ENCODE peak calls at places on chromosomes 11 and 22, in nine cellular contexts. One of them, this sample, is unnamed.

GRCh38 chr11:35173011-35173511 is 34.1 kb downstream of the CD44 start:
- DNase-seq in MM.1S: peak; percentile 79
- DNase-seq in SK-N-SH: no peak
- DNase-seq in GM23338: peak; percentile 32
- DNase-seq in PC-3: peak; percentile 35
- DNase-seq in HCT116: no peak
- DNase-seq in neural progenitor cell: no peak
- DNase-seq in OCI-LY7: peak; percentile 30
- DNase-seq in hepatocyte: peak; percentile 60
- DNase-seq in this sample: no peak

GRCh38 chr22:45208993-45209838 is 31.5 kb downstream of the KIAA0930 start:
- DNase-seq in GM23338: peak; percentile 75
- DNase-seq in PC-3: peak; percentile 46
- DNase-seq in OCI-LY7: no peak
- DNase-seq in HCT116: no peak
- DNase-seq in neural progenitor cell: peak; percentile 85
- DNase-seq in SK-N-SH: peak; percentile 93
- DNase-seq in hepatocyte: no peak
- DNase-seq in MM.1S: no peak
- DNase-seq in this sample: peak; percentile 92

GRCh38 chr11:5922749-5923426 is 19.2 kb upstream of the OR56A3 start:
- DNase-seq in neural progenitor cell: no peak
- DNase-seq in SK-N-SH: no peak
- DNase-seq in GM23338: no peak
- DNase-seq in OCI-LY7: no peak
- DNase-seq in MM.1S: no peak
- DNase-seq in PC-3: peak; percentile 35
- DNase-seq in hepatocyte: no peak
- DNase-seq in HCT116: peak; percentile 2
- DNase-seq in this sample: peak; percentile 19

GRCh38 chr11:76561245-76561644 is 109.3 kb downstream of the LRRC32 start:
- DNase-seq in MM.1S: no peak
- DNase-seq in GM23338: no peak
- DNase-seq in SK-N-SH: no peak
- DNase-seq in HCT116: no peak
- DNase-seq in PC-3: no peak
- DNase-seq in hepatocyte: no peak
- DNase-seq in neural progenitor cell: no peak
- DNase-seq in OCI-LY7: no peak
- DNase-seq in this sample: peak; percentile 19

GRCh38 chr11:15663778-15664218 is 549.1 kb downstream of the INSC start:
- DNase-seq in GM23338: peak; percentile 62
- DNase-seq in OCI-LY7: no peak
- DNase-seq in PC-3: no peak
- DNase-seq in MM.1S: no peak
- DNase-seq in HCT116: no peak
- DNase-seq in neural progenitor cell: peak; percentile 91
- DNase-seq in SK-N-SH: no peak
- DNase-seq in hepatocyte: no peak
- DNase-seq in this sample: no peak

GRCh38 chr11:116986521-116987105 is 111.6 kb downstream of the SIK3 start:
- DNase-seq in GM23338: peak; percentile 28
- DNase-seq in MM.1S: peak; percentile 75
- DNase-seq in OCI-LY7: peak; percentile 30
- DNase-seq in PC-3: peak; percentile 97
- DNase-seq in SK-N-SH: no peak
- DNase-seq in HCT116: no peak
- DNase-seq in neural progenitor cell: no peak
- DNase-seq in hepatocyte: no peak
- DNase-seq in this sample: peak; percentile 94

GRCh38 chr11:46369458-46370152 is 11.9 kb upstream of the MDK start:
- DNase-seq in SK-N-SH: peak; percentile 91
- DNase-seq in HCT116: peak; percentile 48
- DNase-seq in PC-3: peak; percentile 66
- DNase-seq in GM23338: peak; percentile 92
- DNase-seq in MM.1S: peak; percentile 41
- DNase-seq in hepatocyte: peak; percentile 86
- DNase-seq in OCI-LY7: peak; percentile 55
- DNase-seq in neural progenitor cell: peak; percentile 88
- DNase-seq in this sample: peak; percentile 80

GRCh38 chr22:44245867-44246266 is 65.1 kb downstream of the PARVG start:
- DNase-seq in OCI-LY7: no peak
- DNase-seq in PC-3: no peak
- DNase-seq in GM23338: no peak
- DNase-seq in neural progenitor cell: no peak
- DNase-seq in hepatocyte: no peak
- DNase-seq in MM.1S: no peak
- DNase-seq in HCT116: no peak
- DNase-seq in SK-N-SH: no peak
- DNase-seq in this sample: no peak

GRCh38 chr22:31340765-31341247 is 5.3 kb downstream of the PATZ1 start:
- DNase-seq in HCT116: no peak
- DNase-seq in OCI-LY7: no peak
- DNase-seq in neural progenitor cell: no peak
- DNase-seq in hepatocyte: no peak
- DNase-seq in GM23338: no peak
- DNase-seq in SK-N-SH: no peak
- DNase-seq in PC-3: no peak
- DNase-seq in MM.1S: no peak
- DNase-seq in this sample: no peak

GRCh38 chr22:31341386-31342088 is 4.6 kb downstream of the PATZ1 start:
- DNase-seq in SK-N-SH: no peak
- DNase-seq in PC-3: no peak
- DNase-seq in HCT116: no peak
- DNase-seq in neural progenitor cell: no peak
- DNase-seq in OCI-LY7: no peak
- DNase-seq in hepatocyte: peak; percentile 19
- DNase-seq in GM23338: no peak
- DNase-seq in MM.1S: no peak
- DNase-seq in this sample: no peak

GRCh38 chr22:31340360-31340759 is 5.8 kb downstream of the PATZ1 start:
- DNase-seq in hepatocyte: peak; percentile 25
- DNase-seq in neural progenitor cell: no peak
- DNase-seq in GM23338: no peak
- DNase-seq in MM.1S: no peak
- DNase-seq in PC-3: no peak
- DNase-seq in OCI-LY7: no peak
- DNase-seq in SK-N-SH: no peak
- DNase-seq in HCT116: no peak
- DNase-seq in this sample: no peak

GRCh38 chr22:31337178-31337577 is 9.0 kb downstream of the PATZ1 start:
- DNase-seq in SK-N-SH: no peak
- DNase-seq in hepatocyte: peak; percentile 65
- DNase-seq in MM.1S: no peak
- DNase-seq in OCI-LY7: no peak
- DNase-seq in PC-3: peak; percentile 51
- DNase-seq in neural progenitor cell: no peak
- DNase-seq in GM23338: no peak
- DNase-seq in HCT116: no peak
- DNase-seq in this sample: peak; percentile 24

DNA sequence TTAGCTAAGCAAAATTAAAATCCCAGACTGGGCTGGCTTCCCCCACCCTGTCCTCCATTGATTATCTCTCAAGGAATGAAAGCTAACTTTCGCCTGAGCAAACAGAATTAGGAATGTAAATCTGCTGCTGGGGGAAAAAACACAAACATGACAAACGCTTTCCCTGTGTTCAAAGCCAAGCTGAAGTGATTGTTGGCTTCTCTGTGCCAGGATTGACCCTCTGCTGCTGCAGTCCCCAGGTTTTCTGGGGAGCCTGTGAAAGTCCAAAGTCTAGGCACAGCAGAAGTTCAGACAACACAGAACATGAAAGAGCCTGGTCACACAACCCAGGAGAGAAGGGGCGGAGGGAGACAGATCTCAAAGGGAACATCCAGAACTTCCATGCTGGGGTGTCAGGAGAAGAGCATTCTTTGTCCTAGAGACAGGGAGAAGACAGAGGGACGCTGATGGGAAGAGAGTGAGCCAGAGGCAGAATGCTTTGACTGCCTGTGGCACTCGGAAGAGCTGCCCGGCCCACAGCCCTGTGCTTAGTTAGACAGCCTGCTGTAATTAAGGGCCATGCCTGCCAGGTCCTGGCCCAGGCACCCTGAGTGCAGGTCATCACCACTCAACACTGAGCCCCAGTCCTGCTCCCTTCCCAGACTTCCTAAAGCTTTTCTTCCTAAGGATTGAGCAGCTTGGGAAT is 6.9 kb downstream of the PATZ1 start:
- DNase-seq in PC-3: no peak
- DNase-seq in GM23338: no peak
- DNase-seq in hepatocyte: peak; percentile 37
- DNase-seq in MM.1S: no peak
- DNase-seq in neural progenitor cell: no peak
- DNase-seq in HCT116: no peak
- DNase-seq in OCI-LY7: no peak
- DNase-seq in SK-N-SH: no peak
- DNase-seq in this sample: no peak
- H4K20me1 ChIP-seq in PC-3: peaks cover 4% of the 10 kb centered on the region
- H4K20me1 ChIP-seq in GM23338: peaks cover 39% of the 10 kb centered on the region
- H4K20me1 ChIP-seq in hepatocyte: peaks cover 49% of the 10 kb centered on the region
- H4K20me1 ChIP-seq in MM.1S: no peaks in the 10 kb centered on the region
- H4K20me1 ChIP-seq in neural progenitor cell: peaks cover 66% of the 10 kb centered on the region
- H4K20me1 ChIP-seq in HCT116: no peaks in the 10 kb centered on the region
- H4K20me1 ChIP-seq in OCI-LY7: peaks cover 10% of the 10 kb centered on the region
- H4K20me1 ChIP-seq in SK-N-SH: peaks cover 68% of the 10 kb centered on the region
- H4K20me1 ChIP-seq in this sample: no peaks in the 10 kb centered on the region

GRCh38 chr11:94515398-94515797 is 3.1 kb downstream of the C11orf97 start:
- DNase-seq in MM.1S: no peak
- DNase-seq in PC-3: no peak
- DNase-seq in SK-N-SH: no peak
- DNase-seq in GM23338: no peak
- DNase-seq in hepatocyte: no peak
- DNase-seq in HCT116: no peak
- DNase-seq in OCI-LY7: no peak
- DNase-seq in neural progenitor cell: no peak
- DNase-seq in this sample: no peak

GRCh38 chr11:94521684-94522083 is 9.4 kb downstream of the C11orf97 start:
- DNase-seq in hepatocyte: no peak
- DNase-seq in OCI-LY7: peak; percentile 7
- DNase-seq in GM23338: peak; percentile 74
- DNase-seq in MM.1S: no peak
- DNase-seq in HCT116: no peak
- DNase-seq in SK-N-SH: no peak
- DNase-seq in PC-3: peak; percentile 56
- DNase-seq in neural progenitor cell: peak; percentile 9
- DNase-seq in this sample: peak; percentile 70

GRCh38 chr11:94518300-94518699 is 6.0 kb downstream of the C11orf97 start:
- DNase-seq in hepatocyte: no peak
- DNase-seq in SK-N-SH: no peak
- DNase-seq in PC-3: no peak
- DNase-seq in MM.1S: no peak
- DNase-seq in neural progenitor cell: no peak
- DNase-seq in GM23338: no peak
- DNase-seq in HCT116: no peak
- DNase-seq in OCI-LY7: no peak
- DNase-seq in this sample: no peak

GRCh38 chr11:94516725-94517124 is 4.5 kb downstream of the C11orf97 start:
- DNase-seq in MM.1S: no peak
- DNase-seq in PC-3: no peak
- DNase-seq in HCT116: no peak
- DNase-seq in GM23338: no peak
- DNase-seq in SK-N-SH: no peak
- DNase-seq in hepatocyte: no peak
- DNase-seq in neural progenitor cell: no peak
- DNase-seq in OCI-LY7: no peak
- DNase-seq in this sample: no peak

DNA sequence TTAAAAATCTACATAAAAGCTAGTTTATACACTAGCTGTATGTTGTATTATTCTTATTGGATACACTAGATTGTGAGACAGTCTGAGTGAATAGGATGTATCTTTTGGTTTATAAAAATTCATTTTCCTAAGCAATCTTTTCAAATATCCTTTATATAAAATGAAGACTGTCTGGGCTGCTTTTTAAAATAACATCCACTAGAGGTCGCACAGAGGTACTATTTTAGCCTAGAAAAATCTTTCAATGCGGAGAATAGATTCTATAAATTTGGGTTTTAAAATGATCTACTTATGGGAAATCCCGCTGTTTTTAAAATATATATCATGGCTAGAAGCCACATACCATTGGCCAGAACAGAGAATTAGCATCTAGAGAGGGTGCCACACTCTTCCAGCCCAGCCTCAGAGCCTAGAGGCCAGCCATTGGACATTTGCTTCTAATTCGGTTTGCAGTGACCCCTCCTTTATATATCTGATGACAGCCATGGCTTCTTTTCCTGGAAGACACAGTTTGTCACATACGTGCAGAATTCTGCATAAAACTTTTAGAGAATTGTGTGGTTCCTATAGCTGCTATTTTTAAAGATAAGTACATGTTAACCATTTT is 7.3 kb downstream of the C11orf97 start:
- DNase-seq in MM.1S: peak; percentile 54
- DNase-seq in hepatocyte: peak; percentile 52
- DNase-seq in SK-N-SH: peak; percentile 38
- DNase-seq in PC-3: peak; percentile 76
- DNase-seq in GM23338: peak; percentile 62
- DNase-seq in OCI-LY7: peak; percentile 56
- DNase-seq in HCT116: peak; percentile 19
- DNase-seq in neural progenitor cell: peak; percentile 40
- DNase-seq in this sample: peak; percentile 69
- TF ChIP-seq EZH2phosphoT487 in MM.1S: no peak
- TF ChIP-seq EZH2phosphoT487 in hepatocyte: no peak
- TF ChIP-seq EZH2phosphoT487 in SK-N-SH: no peak
- TF ChIP-seq EZH2phosphoT487 in PC-3: no peak
- TF ChIP-seq EZH2phosphoT487 in GM23338: no peak
- TF ChIP-seq EZH2phosphoT487 in OCI-LY7: no peak
- TF ChIP-seq EZH2phosphoT487 in HCT116: no peak
- TF ChIP-seq EZH2phosphoT487 in neural progenitor cell: no peak
- TF ChIP-seq EZH2phosphoT487 in this sample: no peak

GRCh38 chr11:11993814-11994213 is 14.6 kb downstream of the DKK3 start:
- DNase-seq in hepatocyte: peak; percentile 74
- DNase-seq in SK-N-SH: peak; percentile 70
- DNase-seq in OCI-LY7: no peak
- DNase-seq in MM.1S: no peak
- DNase-seq in PC-3: peak; percentile 90
- DNase-seq in HCT116: peak; percentile 53
- DNase-seq in GM23338: no peak
- DNase-seq in neural progenitor cell: peak; percentile 15
- DNase-seq in this sample: peak; percentile 95
- H2AFZ ChIP-seq in hepatocyte: peak overlapping the region; percentile 3
- H2AFZ ChIP-seq in SK-N-SH: no peak overlapping the region
- H2AFZ ChIP-seq in OCI-LY7: no peak overlapping the region
- H2AFZ ChIP-seq in MM.1S: no peak overlapping the region
- H2AFZ ChIP-seq in PC-3: peak overlapping the region; percentile 47
- H2AFZ ChIP-seq in HCT116: peak overlapping the region; percentile 94
- H2AFZ ChIP-seq in GM23338: no peak overlapping the region
- H2AFZ ChIP-seq in neural progenitor cell: no peak overlapping the region
- H2AFZ ChIP-seq in this sample: peak overlapping the region; percentile 58

GRCh38 chr11:118752654-118753053 is 38.3 kb downstream of the DDX6 start:
- DNase-seq in SK-N-SH: no peak
- DNase-seq in GM23338: no peak
- DNase-seq in HCT116: no peak
- DNase-seq in OCI-LY7: no peak
- DNase-seq in PC-3: no peak
- DNase-seq in MM.1S: no peak
- DNase-seq in neural progenitor cell: no peak
- DNase-seq in hepatocyte: no peak
- DNase-seq in this sample: no peak

GRCh38 chr11:118763038-118763437 is 27.9 kb downstream of the DDX6 start:
- DNase-seq in HCT116: no peak
- DNase-seq in PC-3: no peak
- DNase-seq in MM.1S: no peak
- DNase-seq in SK-N-SH: no peak
- DNase-seq in GM23338: no peak
- DNase-seq in hepatocyte: no peak
- DNase-seq in OCI-LY7: no peak
- DNase-seq in neural progenitor cell: no peak
- DNase-seq in this sample: no peak

GRCh38 chr11:118757881-118758399 is 33.0 kb downstream of the DDX6 start:
- DNase-seq in OCI-LY7: no peak
- DNase-seq in GM23338: no peak
- DNase-seq in neural progenitor cell: no peak
- DNase-seq in HCT116: no peak
- DNase-seq in SK-N-SH: no peak
- DNase-seq in hepatocyte: no peak
- DNase-seq in PC-3: no peak
- DNase-seq in MM.1S: no peak
- DNase-seq in this sample: no peak
- H4K20me1 ChIP-seq in OCI-LY7: peaks cover under 1% of the 10 kb centered on the region
- H4K20me1 ChIP-seq in GM23338: peaks cover 16% of the 10 kb centered on the region
- H4K20me1 ChIP-seq in neural progenitor cell: peaks cover 7% of the 10 kb centered on the region
- H4K20me1 ChIP-seq in HCT116: peaks cover 5% of the 10 kb centered on the region
- H4K20me1 ChIP-seq in SK-N-SH: peaks cover 25% of the 10 kb centered on the region
- H4K20me1 ChIP-seq in hepatocyte: peaks cover 19% of the 10 kb centered on the region
- H4K20me1 ChIP-seq in PC-3: peaks cover under 1% of the 10 kb centered on the region
- H4K20me1 ChIP-seq in MM.1S: peaks cover 1% of the 10 kb centered on the region
- H4K20me1 ChIP-seq in this sample: no peaks in the 10 kb centered on the region